ENCODE peak calls at places on chromosomes 4 and X, in ten cellular contexts. One of them, this sample, is unnamed.

GRCh38 chr4:147182041-147182440 is 236.4 kb upstream of the TTC29 start:
- DNase-seq in coronary artery: no peak
- DNase-seq in activated CD8-positive, alpha-beta T cell treated with anti-CD3 and anti-CD28 coated beads for 36 hours: no peak
- DNase-seq in GM20000: no peak
- DNase-seq in bronchial epithelial cell: no peak
- DNase-seq in RWPE2: no peak
- DNase-seq in CD14-positive monocyte: no peak
- DNase-seq in AG04450: no peak
- DNase-seq in Calu3: no peak
- DNase-seq in cardiac fibroblast: no peak
- DNase-seq in this sample: no peak

GRCh38 chr4:107743532-107743931 is 23.5 kb upstream of the PAPSS1 start:
- DNase-seq in coronary artery: no peak
- DNase-seq in activated CD8-positive, alpha-beta T cell treated with anti-CD3 and anti-CD28 coated beads for 36 hours: no peak
- DNase-seq in GM20000: no peak
- DNase-seq in bronchial epithelial cell: no peak
- DNase-seq in RWPE2: no peak
- DNase-seq in CD14-positive monocyte: no peak
- DNase-seq in AG04450: no peak
- DNase-seq in Calu3: no peak
- DNase-seq in cardiac fibroblast: no peak
- DNase-seq in this sample: no peak

GRCh38 chr4:19700951-19701350 is 550.8 kb upstream of the SLIT2 start:
- DNase-seq in coronary artery: no peak
- DNase-seq in activated CD8-positive, alpha-beta T cell treated with anti-CD3 and anti-CD28 coated beads for 36 hours: no peak
- DNase-seq in GM20000: no peak
- DNase-seq in bronchial epithelial cell: peak
- DNase-seq in RWPE2: no peak
- DNase-seq in CD14-positive monocyte: no peak
- DNase-seq in AG04450: no peak
- DNase-seq in Calu3: no peak
- DNase-seq in cardiac fibroblast: no peak
- DNase-seq in this sample: no peak

GRCh38 chr4:171478181-171478580 is 335.0 kb upstream of the GALNTL6 start:
- DNase-seq in coronary artery: no peak
- DNase-seq in activated CD8-positive, alpha-beta T cell treated with anti-CD3 and anti-CD28 coated beads for 36 hours: no peak
- DNase-seq in GM20000: no peak
- DNase-seq in bronchial epithelial cell: no peak
- DNase-seq in RWPE2: no peak
- DNase-seq in CD14-positive monocyte: no peak
- DNase-seq in AG04450: no peak
- DNase-seq in Calu3: no peak
- DNase-seq in cardiac fibroblast: no peak
- DNase-seq in this sample: no peak

GRCh38 chr4:16897351-16897750 is 1.1 kb downstream of the LDB2 start:
- DNase-seq in coronary artery: no peak
- DNase-seq in activated CD8-positive, alpha-beta T cell treated with anti-CD3 and anti-CD28 coated beads for 36 hours: no peak
- DNase-seq in GM20000: no peak
- DNase-seq in bronchial epithelial cell: no peak
- DNase-seq in RWPE2: no peak
- DNase-seq in CD14-positive monocyte: no peak
- DNase-seq in AG04450: no peak
- DNase-seq in Calu3: no peak
- DNase-seq in cardiac fibroblast: peak
- DNase-seq in this sample: no peak

GRCh38 chr4:154406022-154406835 is 85.4 kb downstream of the DCHS2 start:
- DNase-seq in coronary artery: no peak
- DNase-seq in activated CD8-positive, alpha-beta T cell treated with anti-CD3 and anti-CD28 coated beads for 36 hours: no peak
- DNase-seq in GM20000: peak
- DNase-seq in bronchial epithelial cell: no peak
- DNase-seq in RWPE2: no peak
- DNase-seq in CD14-positive monocyte: no peak
- DNase-seq in AG04450: no peak
- DNase-seq in Calu3: no peak
- DNase-seq in cardiac fibroblast: no peak
- DNase-seq in this sample: peak

GRCh38 chrX:319579-320125 is 1.1 kb upstream of the GTPBP6 start:
- DNase-seq in coronary artery: no peak
- DNase-seq in activated CD8-positive, alpha-beta T cell treated with anti-CD3 and anti-CD28 coated beads for 36 hours: peak
- DNase-seq in GM20000: no peak
- DNase-seq in bronchial epithelial cell: no peak
- DNase-seq in RWPE2: peak
- DNase-seq in CD14-positive monocyte: no peak
- DNase-seq in AG04450: no peak
- DNase-seq in Calu3: no peak
- DNase-seq in cardiac fibroblast: no peak
- DNase-seq in this sample: no peak

GRCh38 chr4:169342906-169343560 is 72.3 kb upstream of the SH3RF1 start:
- DNase-seq in coronary artery: no peak
- DNase-seq in activated CD8-positive, alpha-beta T cell treated with anti-CD3 and anti-CD28 coated beads for 36 hours: no peak
- DNase-seq in GM20000: no peak
- DNase-seq in bronchial epithelial cell: peak
- DNase-seq in RWPE2: no peak
- DNase-seq in CD14-positive monocyte: no peak
- DNase-seq in AG04450: no peak
- DNase-seq in Calu3: no peak
- DNase-seq in cardiac fibroblast: no peak
- DNase-seq in this sample: no peak

GRCh38 chrX:12872741-12873140 is 5.9 kb downstream of the TLR7 start:
- DNase-seq in coronary artery: no peak
- DNase-seq in activated CD8-positive, alpha-beta T cell treated with anti-CD3 and anti-CD28 coated beads for 36 hours: no peak
- DNase-seq in GM20000: no peak
- DNase-seq in bronchial epithelial cell: no peak
- DNase-seq in RWPE2: no peak
- DNase-seq in CD14-positive monocyte: no peak
- DNase-seq in AG04450: no peak
- DNase-seq in Calu3: no peak
- DNase-seq in cardiac fibroblast: no peak
- DNase-seq in this sample: no peak

GRCh38 chr4:55398461-55398860 is 2.7 kb downstream of the TMEM165 start:
- DNase-seq in coronary artery: no peak
- DNase-seq in activated CD8-positive, alpha-beta T cell treated with anti-CD3 and anti-CD28 coated beads for 36 hours: no peak
- DNase-seq in GM20000: no peak
- DNase-seq in bronchial epithelial cell: peak
- DNase-seq in RWPE2: no peak
- DNase-seq in CD14-positive monocyte: no peak
- DNase-seq in AG04450: no peak
- DNase-seq in Calu3: no peak
- DNase-seq in cardiac fibroblast: peak
- DNase-seq in this sample: no peak

GRCh38 chr4:101346312-101346561 is 1.1 kb downstream of the PPP3CA start:
- DNase-seq in coronary artery: no peak
- DNase-seq in activated CD8-positive, alpha-beta T cell treated with anti-CD3 and anti-CD28 coated beads for 36 hours: no peak
- DNase-seq in GM20000: peak
- DNase-seq in bronchial epithelial cell: no peak
- DNase-seq in RWPE2: no peak
- DNase-seq in CD14-positive monocyte: peak
- DNase-seq in AG04450: no peak
- DNase-seq in Calu3: no peak
- DNase-seq in cardiac fibroblast: no peak
- DNase-seq in this sample: peak

GRCh38 chr4:39976945-39977488 is 694 bp downstream of the PDS5A start:
- DNase-seq in coronary artery: peak
- DNase-seq in activated CD8-positive, alpha-beta T cell treated with anti-CD3 and anti-CD28 coated beads for 36 hours: peak
- DNase-seq in GM20000: peak
- DNase-seq in bronchial epithelial cell: no peak
- DNase-seq in RWPE2: no peak
- DNase-seq in CD14-positive monocyte: peak
- DNase-seq in AG04450: no peak
- DNase-seq in Calu3: peak
- DNase-seq in cardiac fibroblast: peak
- DNase-seq in this sample: peak

GRCh38 chr4:147370473-147370872 is 110.4 kb upstream of the EDNRA start:
- DNase-seq in coronary artery: no peak
- DNase-seq in activated CD8-positive, alpha-beta T cell treated with anti-CD3 and anti-CD28 coated beads for 36 hours: no peak
- DNase-seq in GM20000: no peak
- DNase-seq in bronchial epithelial cell: peak
- DNase-seq in RWPE2: no peak
- DNase-seq in CD14-positive monocyte: no peak
- DNase-seq in AG04450: no peak
- DNase-seq in Calu3: no peak
- DNase-seq in cardiac fibroblast: peak
- DNase-seq in this sample: no peak

GRCh38 chrX:10569946-10570345 is 50.4 kb downstream of the MID1 start:
- DNase-seq in coronary artery: no peak
- DNase-seq in activated CD8-positive, alpha-beta T cell treated with anti-CD3 and anti-CD28 coated beads for 36 hours: no peak
- DNase-seq in GM20000: no peak
- DNase-seq in bronchial epithelial cell: peak
- DNase-seq in RWPE2: no peak
- DNase-seq in CD14-positive monocyte: no peak
- DNase-seq in AG04450: no peak
- DNase-seq in Calu3: no peak
- DNase-seq in cardiac fibroblast: no peak
- DNase-seq in this sample: no peak

GRCh38 chr4:45317739-45318138 is 591.4 kb upstream of the GNPDA2 start:
- DNase-seq in coronary artery: no peak
- DNase-seq in activated CD8-positive, alpha-beta T cell treated with anti-CD3 and anti-CD28 coated beads for 36 hours: no peak
- DNase-seq in GM20000: no peak
- DNase-seq in bronchial epithelial cell: no peak
- DNase-seq in RWPE2: no peak
- DNase-seq in CD14-positive monocyte: no peak
- DNase-seq in AG04450: no peak
- DNase-seq in Calu3: no peak
- DNase-seq in cardiac fibroblast: no peak
- DNase-seq in this sample: no peak

GRCh38 chr4:148004228-148004813 is 272.4 kb downstream of the ARHGAP10 start:
- DNase-seq in coronary artery: no peak
- DNase-seq in activated CD8-positive, alpha-beta T cell treated with anti-CD3 and anti-CD28 coated beads for 36 hours: no peak
- DNase-seq in GM20000: no peak
- DNase-seq in bronchial epithelial cell: no peak
- DNase-seq in RWPE2: no peak
- DNase-seq in CD14-positive monocyte: no peak
- DNase-seq in AG04450: no peak
- DNase-seq in Calu3: no peak
- DNase-seq in cardiac fibroblast: peak
- DNase-seq in this sample: no peak

GRCh38 chrX:140050906-140051305 is 85.6 kb upstream of the CXorf66 start:
- DNase-seq in coronary artery: no peak
- DNase-seq in activated CD8-positive, alpha-beta T cell treated with anti-CD3 and anti-CD28 coated beads for 36 hours: no peak
- DNase-seq in GM20000: no peak
- DNase-seq in bronchial epithelial cell: no peak
- DNase-seq in RWPE2: no peak
- DNase-seq in CD14-positive monocyte: no peak
- DNase-seq in AG04450: no peak
- DNase-seq in Calu3: no peak
- DNase-seq in cardiac fibroblast: peak
- DNase-seq in this sample: no peak
- TF ChIP-seq CTCF in coronary artery: no peak
- TF ChIP-seq CTCF in activated CD8-positive, alpha-beta T cell treated with anti-CD3 and anti-CD28 coated beads for 36 hours: no peak
- TF ChIP-seq CTCF in GM20000: no peak
- TF ChIP-seq CTCF in bronchial epithelial cell: peak
- TF ChIP-seq CTCF in RWPE2: peak
- TF ChIP-seq CTCF in CD14-positive monocyte: peak
- TF ChIP-seq CTCF in AG04450: peak
- TF ChIP-seq CTCF in Calu3: no peak
- TF ChIP-seq CTCF in cardiac fibroblast: peak
- TF ChIP-seq CTCF in this sample: peak

DNA sequence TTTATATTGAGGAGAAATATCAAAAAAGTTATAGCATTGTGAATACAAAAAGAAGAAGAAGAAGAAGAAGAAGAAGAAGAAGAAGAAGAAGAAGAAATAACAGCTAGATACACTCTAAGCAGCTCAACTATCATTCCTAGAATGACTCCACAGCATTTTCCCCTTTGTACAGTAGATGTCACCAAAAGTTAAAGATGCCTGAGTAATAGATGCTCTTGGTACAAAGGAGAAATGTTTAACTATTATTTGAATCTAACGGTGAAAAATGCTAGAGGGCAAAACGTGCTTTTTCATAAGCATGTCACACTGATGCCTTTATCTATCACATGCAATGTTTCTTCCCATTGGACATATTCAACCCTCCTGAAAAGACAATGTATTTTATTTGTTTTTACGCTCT is 178.4 kb upstream of the GPRIN3 start:
- DNase-seq in coronary artery: no peak
- DNase-seq in activated CD8-positive, alpha-beta T cell treated with anti-CD3 and anti-CD28 coated beads for 36 hours: no peak
- DNase-seq in GM20000: peak
- DNase-seq in bronchial epithelial cell: peak
- DNase-seq in RWPE2: no peak
- DNase-seq in CD14-positive monocyte: no peak
- DNase-seq in AG04450: no peak
- DNase-seq in Calu3: no peak
- DNase-seq in cardiac fibroblast: peak
- DNase-seq in this sample: peak
- TF ChIP-seq CTCF in coronary artery: no peak
- TF ChIP-seq CTCF in activated CD8-positive, alpha-beta T cell treated with anti-CD3 and anti-CD28 coated beads for 36 hours: no peak
- TF ChIP-seq CTCF in GM20000: peak
- TF ChIP-seq CTCF in bronchial epithelial cell: peak
- TF ChIP-seq CTCF in RWPE2: peak
- TF ChIP-seq CTCF in CD14-positive monocyte: no peak
- TF ChIP-seq CTCF in AG04450: peak
- TF ChIP-seq CTCF in Calu3: no peak
- TF ChIP-seq CTCF in cardiac fibroblast: peak
- TF ChIP-seq CTCF in this sample: peak

DNA sequence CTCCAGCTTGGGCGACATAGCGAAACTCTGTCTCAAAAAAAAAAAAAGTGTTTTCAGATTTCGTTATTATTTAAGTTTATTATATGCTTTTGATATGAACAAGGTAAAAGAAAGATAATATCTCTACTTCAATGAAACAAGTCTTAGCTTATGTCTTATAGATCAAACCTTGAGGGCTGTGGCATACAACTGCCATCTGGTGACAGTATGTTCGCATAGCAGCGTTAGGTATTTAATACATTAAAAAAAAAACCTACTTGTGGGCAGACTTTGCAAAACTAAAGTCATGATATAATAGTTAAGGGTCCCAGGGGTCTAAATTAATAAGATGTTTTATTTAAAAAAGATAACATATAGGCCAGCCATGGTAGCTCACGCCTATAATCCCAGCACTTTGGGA is 161.2 kb upstream of the AMOT start:
- DNase-seq in coronary artery: no peak
- DNase-seq in activated CD8-positive, alpha-beta T cell treated with anti-CD3 and anti-CD28 coated beads for 36 hours: no peak
- DNase-seq in GM20000: no peak
- DNase-seq in bronchial epithelial cell: peak
- DNase-seq in RWPE2: no peak
- DNase-seq in CD14-positive monocyte: no peak
- DNase-seq in AG04450: no peak
- DNase-seq in Calu3: no peak
- DNase-seq in cardiac fibroblast: no peak
- DNase-seq in this sample: no peak
- TF ChIP-seq CTCF in coronary artery: no peak
- TF ChIP-seq CTCF in activated CD8-positive, alpha-beta T cell treated with anti-CD3 and anti-CD28 coated beads for 36 hours: no peak
- TF ChIP-seq CTCF in GM20000: no peak
- TF ChIP-seq CTCF in bronchial epithelial cell: no peak
- TF ChIP-seq CTCF in RWPE2: no peak
- TF ChIP-seq CTCF in CD14-positive monocyte: no peak
- TF ChIP-seq CTCF in AG04450: peak
- TF ChIP-seq CTCF in Calu3: no peak
- TF ChIP-seq CTCF in cardiac fibroblast: no peak
- TF ChIP-seq CTCF in this sample: no peak

DNA sequence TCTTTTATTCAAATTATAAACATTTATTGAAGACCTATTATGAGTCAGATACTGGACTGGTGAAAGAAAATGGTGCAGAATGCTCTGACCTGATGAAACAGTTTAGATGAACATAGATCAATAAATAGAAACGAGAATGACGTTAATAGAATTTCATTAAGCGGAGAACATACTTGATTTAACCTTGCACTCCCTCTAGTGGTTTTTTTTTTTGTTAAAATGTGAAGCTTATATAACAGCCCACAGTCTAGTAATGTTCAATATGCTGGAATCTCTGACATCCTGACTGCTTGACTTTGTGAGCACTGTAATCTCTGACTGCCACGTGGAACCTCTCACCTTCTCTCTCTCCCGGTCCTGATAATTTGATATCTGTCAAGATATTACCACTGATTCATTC is 32.3 kb downstream of the HDAC8 start:
- DNase-seq in coronary artery: no peak
- DNase-seq in activated CD8-positive, alpha-beta T cell treated with anti-CD3 and anti-CD28 coated beads for 36 hours: no peak
- DNase-seq in GM20000: no peak
- DNase-seq in bronchial epithelial cell: peak
- DNase-seq in RWPE2: no peak
- DNase-seq in CD14-positive monocyte: no peak
- DNase-seq in AG04450: peak
- DNase-seq in Calu3: no peak
- DNase-seq in cardiac fibroblast: peak
- DNase-seq in this sample: no peak
- TF ChIP-seq CTCF in coronary artery: peak
- TF ChIP-seq CTCF in activated CD8-positive, alpha-beta T cell treated with anti-CD3 and anti-CD28 coated beads for 36 hours: peak
- TF ChIP-seq CTCF in GM20000: no peak
- TF ChIP-seq CTCF in bronchial epithelial cell: no peak
- TF ChIP-seq CTCF in RWPE2: peak
- TF ChIP-seq CTCF in CD14-positive monocyte: peak
- TF ChIP-seq CTCF in AG04450: peak
- TF ChIP-seq CTCF in Calu3: no peak
- TF ChIP-seq CTCF in cardiac fibroblast: no peak
- TF ChIP-seq CTCF in this sample: peak